ENCODE peak calls at places on chromosomes 1 and 21, in nine cellular contexts. N, Y, J, E, B, Q, T, G and I are unnamed samples.

GRCh38 chr1:198497326-198498220 is 42.9 kb downstream of the ATP6V1G3 start:
- DNase-seq in J (no peak), B (peak; percentile 62), Q (no peak), T (peak; percentile 54), N (no peak), Y (no peak), E (no peak), G (no peak), I (no peak)

GRCh38 chr1:69766431-69766830 is 198.7 kb downstream of the LRRC7 start:
- DNase-seq in N (no peak), Q (no peak), G (no peak), J (no peak), E (no peak), B (no peak), Y (no peak), T (peak; percentile 1), I (no peak)

GRCh38 chr21:33541105-33541711 is 709 bp downstream of the GART start:
- DNase-seq in Y (no peak), N (no peak), T (peak; percentile 25), G (peak; percentile 31), E (no peak), B (peak; percentile 39), Q (no peak), J (no peak), I (no peak)

GRCh38 chr1:105544475-105544874 is 1512.0 kb upstream of the PRMT6 start:
- DNase-seq in E (no peak), G (no peak), J (no peak), N (no peak), B (peak; percentile 41), Q (no peak), T (no peak), Y (no peak), I (no peak)

GRCh38 chr1:183480971-183481431 is 8.7 kb downstream of the SMG7 start:
- DNase-seq in B (peak; percentile 52), N (no peak), J (no peak), G (no peak), T (peak; percentile 29), Y (no peak), Q (no peak), E (no peak), I (no peak)

GRCh38 chr1:83516369-83516768 is 482.6 kb downstream of the TTLL7 start:
- DNase-seq in G (no peak), N (no peak), B (peak; percentile 21), E (no peak), T (no peak), Y (no peak), Q (no peak), J (no peak), I (no peak)

GRCh38 chr21:29179503-29179902 is 49.1 kb downstream of the MAP3K7CL start:
- DNase-seq in E (no peak), N (no peak), J (no peak), B (no peak), Y (no peak), G (no peak), T (no peak), Q (no peak), I (no peak)

GRCh38 chr1:67883069-67883468 is 49.8 kb upstream of the GNG12 start:
- DNase-seq in N (no peak), E (no peak), Y (no peak), T (peak; percentile 56), J (no peak), Q (no peak), B (peak; percentile 84), G (no peak), I (no peak)

GRCh38 chr1:95754412-95754811 is 520.4 kb downstream of the RWDD3 start:
- DNase-seq in Q (no peak), B (no peak), Y (no peak), G (no peak), T (no peak), J (no peak), E (no peak), N (no peak), I (no peak)

GRCh38 chr1:89987170-89987819 is 7.6 kb upstream of the ZNF326 start:
- DNase-seq in J (peak; percentile 68), Q (peak; percentile 66), T (peak; percentile 85), N (peak; percentile 84), Y (peak; percentile 51), G (peak; percentile 76), B (peak; percentile 75), E (no peak), I (no peak)

GRCh38 chr1:216224233-216224632 is 199.0 kb downstream of the USH2A start:
- DNase-seq in Q (peak; percentile 64), J (no peak), G (no peak), N (no peak), Y (no peak), T (no peak), E (no peak), B (no peak), I (no peak)

GRCh38 chr21:43840259-43840658 is 24.8 kb upstream of the AGPAT3 start:
- DNase-seq in B (no peak), Y (no peak), Q (no peak), E (no peak), J (no peak), G (no peak), N (no peak), T (no peak), I (no peak)

GRCh38 chr1:54415986-54416385 is 9.8 kb upstream of the SSBP3 start:
- DNase-seq in G (no peak), N (no peak), B (no peak), T (no peak), J (no peak), Q (no peak), Y (no peak), E (no peak), I (no peak)

GRCh38 chr1:85042413-85042812 is 5.9 kb downstream of the MCOLN3 start:
- DNase-seq in G (no peak), Q (no peak), J (no peak), N (no peak), E (no peak), Y (no peak), T (no peak), B (no peak), I (no peak)

GRCh38 chr1:21861602-21862429 is 49.8 kb downstream of the LDLRAD2 start:
- DNase-seq in J (no peak), Q (no peak), T (no peak), B (peak; percentile 77), Y (no peak), N (no peak), G (no peak), E (no peak), I (no peak)

GRCh38 chr1:167546935-167547334 is 6.6 kb downstream of the CREG1 start:
- DNase-seq in G (no peak), B (no peak), N (no peak), J (no peak), T (no peak), Q (no peak), Y (no peak), E (no peak), I (no peak)